ENCODE peak calls at places on chromosomes 6 and 20, in seven cellular contexts. V, S, F, B, C, G and U are unnamed samples.

GRCh38 chr20:60228255-60228654 is 270.0 kb downstream of the CDH26 start:
- DNase-seq in V (no peak), S (no peak), F (no peak), B (no peak), C (no peak), G (no peak), U (no peak)

GRCh38 chr6:1129141-1129540 is 182.8 kb upstream of the FOXQ1 start:
- DNase-seq in V (no peak), S (no peak), F (peak; percentile 92), B (no peak), C (peak; percentile 29), G (peak; percentile 52), U (peak; percentile 63)

GRCh38 chr20:14712302-14712739 is 374.9 kb upstream of the FLRT3 start:
- DNase-seq in V (peak; percentile 41), S (no peak), F (peak; percentile 65), B (peak; percentile 59), C (no peak), G (no peak), U (peak; percentile 4)

GRCh38 chr6:101117397-101118185 is 236.5 kb upstream of the ASCC3 start:
- DNase-seq in V (peak; percentile 7), S (no peak), F (no peak), B (no peak), C (no peak), G (no peak), U (no peak)

GRCh38 chr6:68635706-68636513 is 828 bp downstream of the ADGRB3 start:
- DNase-seq in V (peak; percentile 57), S (no peak), F (no peak), B (peak; percentile 29), C (no peak), G (peak; percentile 17), U (no peak)

GRCh38 chr6:14885471-14885987 is 360.3 kb upstream of the JARID2 start:
- DNase-seq in V (no peak), S (no peak), F (peak; percentile 2), B (peak; percentile 26), C (no peak), G (no peak), U (peak; percentile 86)

GRCh38 chr6:169745405-169745804 is 6.0 kb downstream of the DYNLT2 start:
- DNase-seq in V (no peak), S (no peak), F (no peak), B (no peak), C (no peak), G (no peak), U (no peak)

GRCh38 chr6:137661601-137662000 is 167.4 kb upstream of the OLIG3 start:
- DNase-seq in V (no peak), S (no peak), F (peak; percentile 33), B (peak; percentile 56), C (no peak), G (peak; percentile 33), U (peak; percentile 33)

GRCh38 chr20:37541326-37541725 is 13.7 kb upstream of the BLCAP start:
- DNase-seq in V (no peak), S (no peak), F (no peak), B (no peak), C (no peak), G (no peak), U (no peak)

GRCh38 chr6:170139531-170139930 is 151.3 kb downstream of the DLL1 start:
- DNase-seq in V (no peak), S (no peak), F (no peak), B (no peak), C (no peak), G (no peak), U (no peak)

GRCh38 chr6:152585236-152585635 is 51.9 kb downstream of the SYNE1 start:
- DNase-seq in V (no peak), S (no peak), F (peak; percentile 73), B (no peak), C (no peak), G (no peak), U (no peak)

GRCh38 chr20:24491043-24491756 is 21.8 kb downstream of the SYNDIG1 start:
- DNase-seq in V (no peak), S (no peak), F (peak; percentile 16), B (no peak), C (no peak), G (no peak), U (peak; percentile 7)

GRCh38 chr20:63833776-63834544 is 2.9 kb upstream of the ZBTB46 start:
- DNase-seq in V (no peak), S (no peak), F (no peak), B (no peak), C (no peak), G (no peak), U (peak; percentile 30)

GRCh38 chr6:25499851-25500250 is 152.2 kb upstream of the SCGN start:
- DNase-seq in V (no peak), S (no peak), F (peak; percentile 25), B (no peak), C (no peak), G (no peak), U (no peak)

GRCh38 chr6:142820336-142821016 is 124.5 kb downstream of the HIVEP2 start:
- DNase-seq in V (no peak), S (no peak), F (no peak), B (no peak), C (no peak), G (no peak), U (no peak)

GRCh38 chr6:56399672-56400263 is 152.4 kb upstream of the COL21A1 start:
- DNase-seq in V (no peak), S (no peak), F (no peak), B (no peak), C (no peak), G (no peak), U (no peak)

GRCh38 chr6:10112871-10113584 is 301.8 kb downstream of the TFAP2A start:
- DNase-seq in V (peak; percentile 50), S (no peak), F (no peak), B (no peak), C (no peak), G (no peak), U (no peak)

GRCh38 chr20:41074441-41074840 is 45.8 kb downstream of the TOP1 start:
- DNase-seq in V (no peak), S (no peak), F (no peak), B (no peak), C (no peak), G (no peak), U (no peak)

GRCh38 chr6:79246891-79247290 is 12.4 kb upstream of the HMGN3 start:
- DNase-seq in V (no peak), S (no peak), F (no peak), B (no peak), C (no peak), G (no peak), U (no peak)

GRCh38 chr20:23269954-23270353 is 80.6 kb upstream of the NXT1 start:
- DNase-seq in V (peak; percentile 61), S (no peak), F (no peak), B (peak; percentile 46), C (no peak), G (no peak), U (no peak)

GRCh38 chr6:129565331-129565730 is 144.6 kb downstream of the ARHGAP18 start:
- DNase-seq in V (no peak), S (no peak), F (no peak), B (no peak), C (no peak), G (no peak), U (no peak)

GRCh38 chr6:142545147-142545546 is 243.3 kb downstream of the ADGRG6 start:
- DNase-seq in V (no peak), S (no peak), F (no peak), B (no peak), C (no peak), G (no peak), U (no peak)

GRCh38 chr6:78771619-78772018 is 95.7 kb upstream of the IRAK1BP1 start:
- DNase-seq in V (no peak), S (no peak), F (no peak), B (no peak), C (no peak), G (no peak), U (no peak)

GRCh38 chr20:37389844-37390275 is 43.9 kb downstream of the SRC start:
- DNase-seq in V (no peak), S (no peak), F (no peak), B (no peak), C (no peak), G (no peak), U (no peak)

GRCh38 chr6:52973013-52973412 is 22.1 kb downstream of the GSTA4 start:
- DNase-seq in V (no peak), S (no peak), F (no peak), B (no peak), C (no peak), G (no peak), U (no peak)

GRCh38 chr20:63737940-63738686 is 1.5 kb upstream of the SLC2A4RG start:
- DNase-seq in V (peak; percentile 54), S (no peak), F (no peak), B (no peak), C (no peak), G (peak; percentile 30), U (no peak)

GRCh38 chr6:156775717-156776116 is 1.5 kb upstream of the ARID1B start:
- DNase-seq in V (no peak), S (no peak), F (no peak), B (peak; percentile 27), C (no peak), G (no peak), U (peak; percentile 34)
- H3K4me3 ChIP-seq in V (peak overlapping the region; percentile 78), S (no peak overlapping the region), F (peak overlapping the region; percentile 70), B (no peak overlapping the region), C (no peak overlapping the region), G (no peak overlapping the region), U (no peak overlapping the region)

DNA sequence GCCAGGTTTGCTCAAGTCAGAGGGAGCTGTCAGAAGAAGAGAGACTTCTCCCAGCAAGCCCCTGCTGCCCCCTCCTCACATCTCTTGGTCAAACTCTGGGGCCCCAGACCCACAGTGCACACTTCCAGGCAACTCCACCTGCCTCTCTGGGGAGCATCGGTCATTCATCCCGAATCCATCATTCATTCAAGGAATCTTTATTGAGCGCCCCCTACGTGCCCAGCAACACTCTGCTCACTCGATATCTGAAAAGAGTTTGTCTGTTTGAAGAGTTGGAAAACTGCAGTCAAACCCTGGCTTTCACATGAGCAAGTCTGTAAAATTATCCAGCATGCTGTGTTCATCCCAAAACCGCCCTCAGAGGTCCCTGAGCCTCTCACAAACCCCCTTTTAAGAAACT is 66.2 kb downstream of the PRR18 start:
- DNase-seq in V (no peak), S (no peak), F (no peak), B (no peak), C (no peak), G (no peak), U (no peak)
- TF ChIP-seq CTCF in V (no peak), S (no peak), F (no peak), B (no peak), C (no peak), G (no peak), U (no peak)

GRCh38 chr6:99993533-99994251 is at the start of gene MCHR2:
- DNase-seq in V (peak; percentile 53), S (no peak), F (no peak), B (no peak), C (no peak), G (no peak), U (no peak)
- H3K4me3 ChIP-seq in V (peak within 1 kb of the TSS; percentile 67), S (peak within 1 kb of the TSS; percentile 8), F (peak within 1 kb of the TSS; percentile 28), B (no peak within 1 kb of the TSS), C (peak within 1 kb of the TSS; percentile 46), G (peak within 1 kb of the TSS; percentile 26), U (no peak within 1 kb of the TSS)

GRCh38 chr6:46706464-46706863 is 18.8 kb downstream of the TDRD6 start:
- DNase-seq in V (no peak), S (no peak), F (no peak), B (no peak), C (no peak), G (no peak), U (no peak)

DNA sequence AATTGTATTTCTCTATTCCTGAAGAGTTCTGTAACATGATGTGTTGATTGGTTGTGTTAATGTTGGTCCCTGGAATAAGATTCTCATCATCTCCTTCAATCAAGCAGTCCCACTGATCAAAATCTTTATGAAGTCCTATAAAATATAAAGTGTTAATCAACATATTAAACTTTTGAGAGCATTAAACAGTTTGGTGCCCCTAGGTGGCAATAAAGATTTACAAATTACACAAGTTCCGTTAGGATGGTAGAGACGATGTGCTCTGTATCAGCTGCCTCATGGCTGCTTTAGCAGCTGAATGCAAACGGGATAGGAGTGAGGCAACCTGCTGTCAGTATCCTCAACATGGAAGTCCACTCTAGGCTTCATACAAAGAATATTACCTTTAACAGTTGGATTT is 16.9 kb downstream of the TDRD6 start:
- DNase-seq in V (peak; percentile 6), S (no peak), F (peak; percentile 5), B (peak; percentile 57), C (no peak), G (no peak), U (peak; percentile 43)
- TF ChIP-seq CTCF in V (peak; percentile 14), S (no peak), F (no peak), B (no peak), C (no peak), G (peak; percentile 34), U (peak; percentile 8)